ENCODE peak calls at places on chromosomes 1 and 21, in six cellular contexts. R is breast epithelium, B is esophagus muscularis mucosa, E is heart left ventricle, K is HCT116, A is esophagus squamous epithelium. Q is an unnamed sample.

GRCh38 chr1:87117761-87118160 is 203.3 kb downstream of the HS2ST1 start:
- DNase-seq in R (no peak), B (no peak), E (no peak), K (no peak), A (no peak), Q (no peak)

GRCh38 chr1:40696294-40696693 is 4.8 kb downstream of the NFYC start:
- DNase-seq in R (no peak), B (no peak), E (no peak), K (no peak), A (no peak), Q (no peak)

GRCh38 chr21:18144341-18144740 is 100.3 kb upstream of the CHODL start:
- DNase-seq in R (no peak), B (no peak), E (no peak), K (no peak), A (no peak), Q (no peak)

GRCh38 chr1:176705585-176705984 is 242.6 kb downstream of the PAPPA2 start:
- DNase-seq in R (no peak), B (no peak), E (no peak), K (no peak), A (no peak), Q (no peak)

GRCh38 chr1:112544753-112545152 is 36.0 kb downstream of the WNT2B start:
- DNase-seq in R (no peak), B (no peak), E (no peak), K (no peak), A (no peak), Q (no peak)

GRCh38 chr1:23282967-23283366 is 61.1 kb downstream of the HNRNPR start:
- DNase-seq in R (no peak), B (no peak), E (no peak), K (no peak), A (no peak), Q (no peak)

GRCh38 chr1:156475568-156476500 is 24.7 kb downstream of the MEF2D start:
- DNase-seq in R (peak; percentile 60), B (peak; percentile 97), E (peak; percentile 87), K (no peak), A (no peak), Q (peak; percentile 67)

GRCh38 chr1:54851928-54852524 is 35.0 kb downstream of the DHCR24 start:
- DNase-seq in R (no peak), B (no peak), E (no peak), K (no peak), A (no peak), Q (no peak)

GRCh38 chr1:43887748-43888147 is 45.9 kb upstream of the ARTN start:
- DNase-seq in R (no peak), B (no peak), E (no peak), K (no peak), A (no peak), Q (no peak)

GRCh38 chr1:22412932-22413727 is 38.5 kb upstream of the ZBTB40 start:
- DNase-seq in R (no peak), B (no peak), E (no peak), K (no peak), A (no peak), Q (no peak)

GRCh38 chr1:212987702-212988322 is 27.9 kb downstream of the ANGEL2 start:
- DNase-seq in R (no peak), B (no peak), E (no peak), K (no peak), A (no peak), Q (no peak)

GRCh38 chr1:19941121-19941520 is 17.7 kb upstream of the PLA2G2E start:
- DNase-seq in R (no peak), B (no peak), E (no peak), K (no peak), A (no peak), Q (no peak)

GRCh38 chr1:201660931-201661822 is 122.2 kb downstream of the NAV1 start:
- DNase-seq in R (no peak), B (no peak), E (no peak), K (no peak), A (no peak), Q (no peak)

GRCh38 chr1:206693592-206693991 is 8.9 kb downstream of the MAPKAPK2 start:
- DNase-seq in R (peak; percentile 34), B (no peak), E (no peak), K (no peak), A (no peak), Q (no peak)

GRCh38 chr21:45053561-45053960 is 20.8 kb upstream of the ADARB1 start:
- DNase-seq in R (no peak), B (no peak), E (no peak), K (no peak), A (no peak), Q (no peak)
- H3K27me3 ChIP-seq in R (no peaks in the 10 kb centered on the region), B (no peaks in the 10 kb centered on the region), E (peaks cover 3% of the 10 kb centered on the region), K (peaks cover 8% of the 10 kb centered on the region), A (peaks cover 20% of the 10 kb centered on the region), Q (peaks cover 7% of the 10 kb centered on the region)

GRCh38 chr1:27150183-27150582 is 4.7 kb downstream of the SLC9A1 start:
- DNase-seq in R (peak; percentile 54), B (no peak), E (no peak), K (no peak), A (no peak), Q (no peak)

GRCh38 chr1:27148591-27148990 is 6.3 kb downstream of the SLC9A1 start:
- DNase-seq in R (no peak), B (no peak), E (no peak), K (no peak), A (no peak), Q (no peak)

GRCh38 chr1:27147842-27148518 is 6.9 kb downstream of the SLC9A1 start:
- DNase-seq in R (no peak), B (no peak), E (no peak), K (no peak), A (no peak), Q (no peak)

GRCh38 chr1:27149714-27150113 is 5.2 kb downstream of the SLC9A1 start:
- DNase-seq in R (no peak), B (no peak), E (no peak), K (no peak), A (no peak), Q (no peak)

GRCh38 chr1:27149084-27149483 is 5.8 kb downstream of the SLC9A1 start:
- DNase-seq in R (no peak), B (no peak), E (no peak), K (no peak), A (no peak), Q (no peak)
- H3K4me1 ChIP-seq in R (peaks cover 48% of the 10 kb centered on the region), B (peaks cover 61% of the 10 kb centered on the region), E (peaks cover 96% of the 10 kb centered on the region), K (peaks cover 42% of the 10 kb centered on the region), A (peaks cover 57% of the 10 kb centered on the region), Q (peaks cover 92% of the 10 kb centered on the region)

GRCh38 chr1:32798191-32798590 is 19.0 kb downstream of the YARS1 start:
- DNase-seq in R (no peak), B (no peak), E (no peak), K (no peak), A (no peak), Q (no peak)

GRCh38 chr1:32801096-32801713 is 16.0 kb downstream of the YARS1 start:
- DNase-seq in R (no peak), B (no peak), E (no peak), K (no peak), A (no peak), Q (no peak)

GRCh38 chr1:32797456-32797855 is 19.7 kb downstream of the YARS1 start:
- DNase-seq in R (no peak), B (no peak), E (no peak), K (no peak), A (no peak), Q (no peak)

GRCh38 chr1:32798679-32799416 is 18.3 kb downstream of the YARS1 start:
- DNase-seq in R (no peak), B (no peak), E (no peak), K (no peak), A (no peak), Q (no peak)
- TF ChIP-seq POLR2A in R (no peak), B (no peak), E (no peak), K (no peak), A (no peak), Q (no peak)

GRCh38 chr21:22892041-22892440 is 1893.8 kb downstream of the NCAM2 start:
- DNase-seq in R (no peak), B (no peak), E (no peak), K (no peak), A (no peak), Q (no peak)
- H3K27me3 ChIP-seq in R (no peaks in the 10 kb centered on the region), B (no peaks in the 10 kb centered on the region), E (no peaks in the 10 kb centered on the region), K (no peaks in the 10 kb centered on the region), A (no peaks in the 10 kb centered on the region), Q (no peaks in the 10 kb centered on the region)

GRCh38 chr1:88768816-88769215 is 84.7 kb downstream of the PKN2 start:
- DNase-seq in R (no peak), B (no peak), E (no peak), K (no peak), A (no peak), Q (no peak)

GRCh38 chr1:88768187-88768586 is 84.1 kb downstream of the PKN2 start:
- DNase-seq in R (no peak), B (no peak), E (no peak), K (no peak), A (no peak), Q (no peak)

DNA sequence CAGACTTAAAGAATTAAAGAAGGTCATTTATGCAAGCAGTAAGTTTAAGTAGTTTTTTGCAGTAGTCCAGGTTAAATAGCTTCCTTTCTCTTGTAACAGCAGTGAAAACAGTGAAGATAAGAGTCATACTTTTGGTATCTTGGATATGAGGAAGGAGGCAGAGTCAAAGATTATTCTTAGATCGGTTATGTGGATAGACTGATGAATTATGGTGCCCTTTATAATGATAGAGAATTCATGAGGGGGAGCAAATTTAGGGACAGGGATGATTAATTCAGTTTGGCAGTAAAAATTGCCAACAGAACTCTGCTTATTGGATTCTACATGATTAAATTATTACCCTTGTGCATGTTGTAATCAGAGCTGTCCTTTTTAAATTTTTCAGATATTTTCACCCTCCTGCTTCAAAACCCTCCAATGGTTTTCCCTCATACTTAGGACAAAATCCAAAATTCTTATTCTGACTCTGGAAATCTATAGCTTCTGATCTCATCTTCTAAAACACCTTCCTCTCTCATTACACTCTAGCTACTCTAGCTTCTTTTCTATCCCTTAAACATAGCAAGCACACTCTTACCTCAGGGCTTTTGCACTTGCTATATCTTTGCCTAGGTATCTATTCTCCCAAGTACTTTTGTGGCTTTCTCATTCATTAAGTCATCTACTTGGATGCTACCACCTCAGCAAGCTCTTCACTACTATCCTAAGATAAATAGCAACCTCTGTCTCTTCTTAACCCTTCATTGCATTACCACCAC is 79.8 kb downstream of the PKN2 start:
- DNase-seq in R (no peak), B (no peak), E (no peak), K (peak; percentile 6), A (no peak), Q (no peak)
- H3K4me1 ChIP-seq in R (no peaks in the 10 kb centered on the region), B (no peaks in the 10 kb centered on the region), E (no peaks in the 10 kb centered on the region), K (peaks cover 36% of the 10 kb centered on the region), A (no peaks in the 10 kb centered on the region), Q (no peaks in the 10 kb centered on the region)

GRCh38 chr1:32773764-32774463 is 43.2 kb downstream of the YARS1 start:
- DNase-seq in R (no peak), B (no peak), E (no peak), K (no peak), A (no peak), Q (no peak)
- TF ChIP-seq POLR2A in R (no peak), B (no peak), E (no peak), K (no peak), A (no peak), Q (no peak)